ENCODE peak calls at places on chromosomes 7 and 10, in five cellular contexts. One of them, this sample, is unnamed.

GRCh38 chr10:113011592-113012374 is 61.7 kb downstream of the TCF7L2 start:
- DNase-seq in left lung: no peak
- DNase-seq in ovary: no peak
- DNase-seq in Peyer's patch: no peak
- DNase-seq in WERI-Rb-1: no peak
- DNase-seq in this sample: no peak

GRCh38 chr10:70832852-70833542 is 17.2 kb downstream of the SGPL1 start:
- DNase-seq in left lung: no peak
- DNase-seq in ovary: no peak
- DNase-seq in Peyer's patch: no peak
- DNase-seq in WERI-Rb-1: no peak
- DNase-seq in this sample: no peak

GRCh38 chr10:74863508-74863907 is 37.1 kb downstream of the KAT6B start:
- DNase-seq in left lung: no peak
- DNase-seq in ovary: no peak
- DNase-seq in Peyer's patch: no peak
- DNase-seq in WERI-Rb-1: no peak
- DNase-seq in this sample: no peak

GRCh38 chr10:104612577-104613205 is 28.4 kb upstream of the SORCS3 start:
- DNase-seq in left lung: no peak
- DNase-seq in ovary: no peak
- DNase-seq in Peyer's patch: no peak
- DNase-seq in WERI-Rb-1: no peak
- DNase-seq in this sample: no peak

GRCh38 chr7:4449263-4449662 is 232.8 kb upstream of the FOXK1 start:
- DNase-seq in left lung: no peak
- DNase-seq in ovary: no peak
- DNase-seq in Peyer's patch: no peak
- DNase-seq in WERI-Rb-1: no peak
- DNase-seq in this sample: no peak

GRCh38 chr10:60937784-60938654 is 6.0 kb downstream of the RHOBTB1 start:
- DNase-seq in left lung: no peak
- DNase-seq in ovary: no peak
- DNase-seq in Peyer's patch: no peak
- DNase-seq in WERI-Rb-1: no peak
- DNase-seq in this sample: no peak

GRCh38 chr10:119567978-119568377 is 25.5 kb upstream of the RGS10 start:
- DNase-seq in left lung: no peak
- DNase-seq in ovary: no peak
- DNase-seq in Peyer's patch: no peak
- DNase-seq in WERI-Rb-1: no peak
- DNase-seq in this sample: no peak

GRCh38 chr10:127735723-127736221 is 1.2 kb upstream of the FOXI2 start:
- DNase-seq in left lung: no peak
- DNase-seq in ovary: no peak
- DNase-seq in Peyer's patch: no peak
- DNase-seq in WERI-Rb-1: no peak
- DNase-seq in this sample: peak; percentile 80

GRCh38 chr7:30829476-30829875 is 58.3 kb downstream of the MINDY4 start:
- DNase-seq in left lung: no peak
- DNase-seq in ovary: no peak
- DNase-seq in Peyer's patch: no peak
- DNase-seq in WERI-Rb-1: no peak
- DNase-seq in this sample: no peak

GRCh38 chr7:132347858-132348257 is 228.4 kb downstream of the PLXNA4 start:
- DNase-seq in left lung: no peak
- DNase-seq in ovary: no peak
- DNase-seq in Peyer's patch: no peak
- DNase-seq in WERI-Rb-1: peak; percentile 43
- DNase-seq in this sample: peak; percentile 51

GRCh38 chr10:38054361-38054797 is 39.8 kb upstream of the ZNF37A start:
- DNase-seq in left lung: no peak
- DNase-seq in ovary: no peak
- DNase-seq in Peyer's patch: no peak
- DNase-seq in WERI-Rb-1: no peak
- DNase-seq in this sample: no peak

GRCh38 chr10:38045129-38045528 is 34.7 kb downstream of the ZNF33A start:
- DNase-seq in left lung: no peak
- DNase-seq in ovary: no peak
- DNase-seq in Peyer's patch: no peak
- DNase-seq in WERI-Rb-1: no peak
- DNase-seq in this sample: no peak

GRCh38 chr10:38047666-38048065 is 37.2 kb downstream of the ZNF33A start:
- DNase-seq in left lung: no peak
- DNase-seq in ovary: no peak
- DNase-seq in Peyer's patch: no peak
- DNase-seq in WERI-Rb-1: no peak
- DNase-seq in this sample: no peak

GRCh38 chr10:38050212-38050611 is 39.7 kb downstream of the ZNF33A start:
- DNase-seq in left lung: no peak
- DNase-seq in ovary: no peak
- DNase-seq in Peyer's patch: no peak
- DNase-seq in WERI-Rb-1: no peak
- DNase-seq in this sample: no peak
- H3K9me3 ChIP-seq in left lung: peaks cover 40% of the 10 kb centered on the region
- H3K9me3 ChIP-seq in ovary: peaks cover 5% of the 10 kb centered on the region
- H3K9me3 ChIP-seq in Peyer's patch: no peaks in the 10 kb centered on the region
- H3K9me3 ChIP-seq in WERI-Rb-1: peaks cover 3% of the 10 kb centered on the region
- H3K9me3 ChIP-seq in this sample: peaks cover 86% of the 10 kb centered on the region

GRCh38 chr7:66731986-66732385 is 8.5 kb upstream of the RABGEF1 start:
- DNase-seq in left lung: no peak
- DNase-seq in ovary: no peak
- DNase-seq in Peyer's patch: no peak
- DNase-seq in WERI-Rb-1: no peak
- DNase-seq in this sample: no peak
- H3K27ac ChIP-seq in left lung: no peak overlapping the region
- H3K27ac ChIP-seq in ovary: no peak overlapping the region
- H3K27ac ChIP-seq in Peyer's patch: no peak overlapping the region
- H3K27ac ChIP-seq in WERI-Rb-1: no peak overlapping the region
- H3K27ac ChIP-seq in this sample: no peak overlapping the region

GRCh38 chr7:124716894-124717293 is 48.7 kb downstream of the GPR37 start:
- DNase-seq in left lung: no peak
- DNase-seq in ovary: no peak
- DNase-seq in Peyer's patch: no peak
- DNase-seq in WERI-Rb-1: no peak
- DNase-seq in this sample: no peak
- H3K9me3 ChIP-seq in left lung: peaks cover 4% of the 10 kb centered on the region
- H3K9me3 ChIP-seq in ovary: no peaks in the 10 kb centered on the region
- H3K9me3 ChIP-seq in Peyer's patch: no peaks in the 10 kb centered on the region
- H3K9me3 ChIP-seq in WERI-Rb-1: no peaks in the 10 kb centered on the region
- H3K9me3 ChIP-seq in this sample: peaks cover 4% of the 10 kb centered on the region

GRCh38 chr10:85648279-85648754 is 718.3 kb downstream of the GRID1 start:
- DNase-seq in left lung: no peak
- DNase-seq in ovary: no peak
- DNase-seq in Peyer's patch: no peak
- DNase-seq in WERI-Rb-1: no peak
- DNase-seq in this sample: no peak
- H3K27ac ChIP-seq in left lung: no peak overlapping the region
- H3K27ac ChIP-seq in ovary: no peak overlapping the region
- H3K27ac ChIP-seq in Peyer's patch: no peak overlapping the region
- H3K27ac ChIP-seq in WERI-Rb-1: no peak overlapping the region
- H3K27ac ChIP-seq in this sample: no peak overlapping the region

DNA sequence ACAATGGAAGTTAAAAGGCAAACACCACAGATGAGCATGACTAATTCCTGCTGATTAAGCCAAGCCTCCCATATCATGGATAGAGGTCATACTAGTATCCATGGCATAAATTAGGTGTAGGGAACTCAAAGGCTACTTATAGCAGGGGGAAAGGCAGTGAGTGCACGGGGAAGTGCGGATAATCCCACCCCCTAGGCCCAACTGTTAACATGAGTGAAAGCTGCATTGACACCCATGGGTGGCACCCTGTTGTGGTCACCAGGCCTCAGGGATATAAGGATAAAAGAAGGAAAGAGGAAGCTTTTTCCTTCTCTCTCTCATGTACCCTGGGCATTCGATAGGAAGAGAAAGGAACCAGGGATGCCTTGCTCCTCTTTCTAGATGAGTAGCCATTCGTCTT is 161.9 kb downstream of the DGKB start:
- DNase-seq in left lung: no peak
- DNase-seq in ovary: no peak
- DNase-seq in Peyer's patch: no peak
- DNase-seq in WERI-Rb-1: no peak
- DNase-seq in this sample: no peak
- H3K9me3 ChIP-seq in left lung: peaks cover 68% of the 10 kb centered on the region
- H3K9me3 ChIP-seq in ovary: no peaks in the 10 kb centered on the region
- H3K9me3 ChIP-seq in Peyer's patch: no peaks in the 10 kb centered on the region
- H3K9me3 ChIP-seq in WERI-Rb-1: peaks cover 13% of the 10 kb centered on the region
- H3K9me3 ChIP-seq in this sample: peaks cover 65% of the 10 kb centered on the region

GRCh38 chr7:116325517-116325916 is 115.2 kb downstream of the TES start:
- DNase-seq in left lung: no peak
- DNase-seq in ovary: no peak
- DNase-seq in Peyer's patch: no peak
- DNase-seq in WERI-Rb-1: no peak
- DNase-seq in this sample: no peak
- H3K27ac ChIP-seq in left lung: no peak overlapping the region
- H3K27ac ChIP-seq in ovary: no peak overlapping the region
- H3K27ac ChIP-seq in Peyer's patch: no peak overlapping the region
- H3K27ac ChIP-seq in WERI-Rb-1: no peak overlapping the region
- H3K27ac ChIP-seq in this sample: no peak overlapping the region

DNA sequence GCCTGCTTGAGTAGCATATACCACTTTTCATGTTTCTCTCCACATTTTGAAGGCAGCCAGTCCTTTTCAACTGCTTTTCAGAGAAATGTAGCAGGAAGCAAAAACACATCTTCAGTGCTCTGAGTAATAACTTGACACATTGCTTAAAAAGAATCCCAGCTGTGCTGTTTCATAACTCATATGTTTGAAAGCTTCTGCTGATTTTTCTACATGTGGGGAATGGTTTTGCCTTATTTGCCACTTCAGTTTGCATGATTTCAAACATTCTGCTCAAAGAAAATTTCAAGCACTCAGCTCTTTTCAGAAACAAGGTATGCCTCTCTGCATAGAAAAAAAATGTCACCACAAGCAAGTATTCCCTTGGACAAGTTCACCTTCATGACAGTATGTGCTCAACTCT is 732.8 kb downstream of the POM121L12 start:
- DNase-seq in left lung: no peak
- DNase-seq in ovary: no peak
- DNase-seq in Peyer's patch: no peak
- DNase-seq in WERI-Rb-1: no peak
- DNase-seq in this sample: no peak
- H3K9me3 ChIP-seq in left lung: peaks cover 35% of the 10 kb centered on the region
- H3K9me3 ChIP-seq in ovary: no peaks in the 10 kb centered on the region
- H3K9me3 ChIP-seq in Peyer's patch: no peaks in the 10 kb centered on the region
- H3K9me3 ChIP-seq in WERI-Rb-1: no peaks in the 10 kb centered on the region
- H3K9me3 ChIP-seq in this sample: no peaks in the 10 kb centered on the region

GRCh38 chr7:157464111-157464970 is 127.5 kb downstream of the DNAJB6 start:
- DNase-seq in left lung: no peak
- DNase-seq in ovary: no peak
- DNase-seq in Peyer's patch: no peak
- DNase-seq in WERI-Rb-1: peak; percentile 63
- DNase-seq in this sample: no peak

GRCh38 chr7:157466473-157467261 is 129.9 kb downstream of the DNAJB6 start:
- DNase-seq in left lung: no peak
- DNase-seq in ovary: no peak
- DNase-seq in Peyer's patch: no peak
- DNase-seq in WERI-Rb-1: no peak
- DNase-seq in this sample: peak; percentile 62

GRCh38 chr7:157463245-157463644 is 126.4 kb downstream of the DNAJB6 start:
- DNase-seq in left lung: no peak
- DNase-seq in ovary: no peak
- DNase-seq in Peyer's patch: no peak
- DNase-seq in WERI-Rb-1: no peak
- DNase-seq in this sample: no peak

GRCh38 chr7:157465597-157466348 is 129.0 kb downstream of the DNAJB6 start:
- DNase-seq in left lung: no peak
- DNase-seq in ovary: no peak
- DNase-seq in Peyer's patch: no peak
- DNase-seq in WERI-Rb-1: no peak
- DNase-seq in this sample: no peak

DNA sequence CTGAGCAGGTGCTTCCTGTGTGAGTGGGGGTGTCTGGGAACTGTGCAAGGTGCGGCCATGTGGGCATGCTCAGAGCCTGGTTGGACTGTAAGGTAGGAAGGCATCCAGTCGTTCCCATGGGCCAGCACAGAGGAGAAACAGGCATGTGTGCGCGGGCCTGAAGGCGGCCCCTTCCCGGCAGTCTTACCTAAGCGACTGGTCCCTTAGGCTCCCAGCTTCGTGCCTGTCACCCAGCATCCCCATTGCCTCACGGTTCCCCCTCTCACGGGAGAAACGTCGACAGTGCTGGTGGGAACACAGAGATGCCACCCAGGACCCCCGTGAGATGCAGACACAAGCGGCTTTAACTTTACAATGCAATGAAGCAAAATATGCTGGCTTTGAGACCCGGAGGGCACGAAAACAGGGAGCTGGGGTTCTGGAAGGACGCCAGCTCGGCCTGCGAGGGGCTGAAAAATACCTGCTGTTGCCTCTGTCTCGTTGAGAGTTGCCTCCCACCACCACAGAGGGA is 128.2 kb downstream of the DNAJB6 start:
- DNase-seq in left lung: peak; percentile 53
- DNase-seq in ovary: no peak
- DNase-seq in Peyer's patch: no peak
- DNase-seq in WERI-Rb-1: no peak
- DNase-seq in this sample: no peak
- H3K27ac ChIP-seq in left lung: no peak overlapping the region
- H3K27ac ChIP-seq in ovary: no peak overlapping the region
- H3K27ac ChIP-seq in Peyer's patch: no peak overlapping the region
- H3K27ac ChIP-seq in WERI-Rb-1: no peak overlapping the region
- H3K27ac ChIP-seq in this sample: no peak overlapping the region

GRCh38 chr7:56447864-56448693 is 331.9 kb upstream of the NUPR2 start:
- DNase-seq in left lung: peak; percentile 63
- DNase-seq in ovary: peak; percentile 85
- DNase-seq in Peyer's patch: no peak
- DNase-seq in WERI-Rb-1: no peak
- DNase-seq in this sample: no peak

DNA sequence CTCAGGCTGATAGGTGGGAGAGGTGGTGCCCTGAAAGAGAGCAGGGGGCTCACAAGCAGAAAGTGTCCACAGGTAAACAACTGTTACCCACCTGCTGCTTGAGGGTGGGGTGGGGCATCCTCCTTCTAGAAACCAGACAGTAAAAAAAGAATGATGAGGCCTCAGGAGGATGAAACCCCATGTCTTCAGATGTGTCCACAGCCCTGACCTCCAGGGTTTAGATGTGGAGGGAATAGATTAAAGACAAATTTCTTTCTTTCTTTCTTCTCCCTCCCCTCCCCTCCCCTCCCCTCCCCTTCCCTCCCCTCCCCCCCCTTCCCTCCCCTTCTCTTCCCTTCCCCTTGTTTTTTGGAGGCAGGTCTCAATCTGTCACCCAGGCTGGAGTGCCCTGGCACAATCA is 333.5 kb upstream of the NUPR2 start:
- DNase-seq in left lung: no peak
- DNase-seq in ovary: no peak
- DNase-seq in Peyer's patch: no peak
- DNase-seq in WERI-Rb-1: no peak
- DNase-seq in this sample: no peak
- H3K9me3 ChIP-seq in left lung: peaks cover 96% of the 10 kb centered on the region
- H3K9me3 ChIP-seq in ovary: peaks cover 2% of the 10 kb centered on the region
- H3K9me3 ChIP-seq in Peyer's patch: no peaks in the 10 kb centered on the region
- H3K9me3 ChIP-seq in WERI-Rb-1: peaks cover 11% of the 10 kb centered on the region
- H3K9me3 ChIP-seq in this sample: peaks cover 52% of the 10 kb centered on the region

This sample was measured in endodermal cell.